ENCODE peak calls at places on chromosomes 1 and 21, in seven cellular contexts. P is heart left ventricle, W is glutamatergic neuron, A is psoas muscle, H is WTC11, T is suprapubic skin, X is nephron progenitor cell. E is an unnamed sample.
A peak's percentile ranks its signal among the peaks of the same experiment; 100 is the strongest.

GRCh38 chr21:17542371-17542992 is 29.6 kb downstream of the CXADR start:
- DNase-seq in W (no peak), T (no peak), P (no peak), X (no peak), H (no peak), A (no peak), E (peak; percentile 53)

GRCh38 chr1:30144831-30145230 is 578.6 kb downstream of the MATN1 start:
- DNase-seq in A (no peak), W (no peak), X (no peak), T (no peak), H (no peak), P (no peak), E (no peak)

GRCh38 chr1:2132222-2133038 is 62.1 kb downstream of the FAAP20 start:
- DNase-seq in W (no peak), X (peak; percentile 53), T (peak; percentile 82), A (peak; percentile 43), P (peak; percentile 46), H (peak; percentile 70), E (no peak)

GRCh38 chr21:43001316-43001715 is 27.0 kb downstream of the PKNOX1 start:
- DNase-seq in A (no peak), P (no peak), H (no peak), W (no peak), X (no peak), T (no peak), E (peak; percentile 62)

GRCh38 chr1:3548156-3548893 is 63.0 kb downstream of the MEGF6 start:
- DNase-seq in W (no peak), H (peak; percentile 34), X (no peak), T (no peak), P (no peak), A (no peak), E (no peak)

GRCh38 chr1:27562483-27563406 is 41.2 kb downstream of the AHDC1 start:
- DNase-seq in W (no peak), H (no peak), T (no peak), P (no peak), A (no peak), X (no peak), E (no peak)

GRCh38 chr1:240619901-240620621 is 8.1 kb upstream of the GREM2 start:
- DNase-seq in P (no peak), T (no peak), X (peak; percentile 17), W (peak; percentile 91), A (no peak), H (no peak), E (no peak)

GRCh38 chr1:230861970-230862595 is 6.2 kb downstream of the C1orf198 start:
- DNase-seq in H (no peak), W (no peak), P (no peak), X (no peak), A (peak; percentile 57), T (no peak), E (no peak)

GRCh38 chr1:100706861-100707260 is 12.7 kb upstream of the VCAM1 start:
- DNase-seq in X (no peak), P (no peak), W (no peak), A (no peak), T (no peak), H (no peak), E (no peak)

GRCh38 chr21:33684923-33685560 is 42.7 kb downstream of the ITSN1 start:
- DNase-seq in X (no peak), T (no peak), P (no peak), H (no peak), W (no peak), A (no peak), E (no peak)

GRCh38 chr1:240575976-240576666 is 35.8 kb downstream of the GREM2 start:
- DNase-seq in T (no peak), H (no peak), A (no peak), W (no peak), X (no peak), P (no peak), E (peak; percentile 36)

GRCh38 chr1:3522564-3523270 is 68.3 kb downstream of the ARHGEF16 start:
- DNase-seq in X (no peak), P (no peak), W (no peak), T (no peak), H (no peak), A (no peak), E (no peak)

GRCh38 chr1:98367426-98367825 is 294.1 kb upstream of the SNX7 start:
- DNase-seq in P (no peak), W (no peak), T (no peak), H (no peak), A (no peak), X (no peak), E (no peak)

GRCh38 chr1:244211559-244211944 is 160.5 kb downstream of the ZBTB18 start:
- DNase-seq in X (no peak), W (no peak), P (no peak), A (peak; percentile 20), H (no peak), T (no peak), E (no peak)

GRCh38 chr1:202760589-202760988 is 47.6 kb downstream of the KDM5B start:
- DNase-seq in H (no peak), A (no peak), P (no peak), T (no peak), W (no peak), X (no peak), E (no peak)

GRCh38 chr1:56758135-56758534 is 61.1 kb downstream of the FYB2 start:
- DNase-seq in H (peak; percentile 45), P (peak; percentile 10), T (no peak), W (no peak), A (peak; percentile 18), X (peak; percentile 4), E (peak; percentile 60)

GRCh38 chr1:181349512-181349911 is 133.8 kb upstream of the CACNA1E start:
- DNase-seq in X (no peak), W (no peak), H (no peak), P (no peak), A (no peak), T (no peak), E (no peak)

GRCh38 chr1:42992043-42992697 is 33.5 kb upstream of the SLC2A1 start:
- DNase-seq in T (no peak), P (no peak), A (no peak), H (no peak), W (no peak), X (no peak), E (no peak)
- TF ChIP-seq CTCF in T (no peak), P (no peak), A (no peak), H (no peak), W (no peak), X (no peak), E (no peak)

GRCh38 chr1:223714421-223714724 is 2.0 kb downstream of the CAPN2 start:
- DNase-seq in T (no peak), W (no peak), H (no peak), P (no peak), A (no peak), X (no peak), E (no peak)

GRCh38 chr1:223715710-223716103 is 3.4 kb downstream of the CAPN2 start:
- DNase-seq in X (no peak), W (no peak), P (no peak), A (no peak), H (no peak), T (no peak), E (no peak)

GRCh38 chr1:223713546-223714420 is 1.4 kb downstream of the CAPN2 start:
- DNase-seq in A (no peak), W (no peak), T (no peak), P (no peak), H (no peak), X (no peak), E (peak; percentile 27)

GRCh38 chr1:223716302-223716862 is 4.0 kb downstream of the CAPN2 start:
- DNase-seq in A (no peak), T (no peak), X (no peak), P (no peak), W (no peak), H (no peak), E (no peak)

GRCh38 chr1:223714849-223715709 is 2.7 kb downstream of the CAPN2 start:
- DNase-seq in H (no peak), W (no peak), A (peak; percentile 36), P (no peak), X (no peak), T (no peak), E (no peak)
- TF ChIP-seq CTCF in H (no peak), W (no peak), A (no peak), P (no peak), X (no peak), T (no peak), E (no peak)

DNA sequence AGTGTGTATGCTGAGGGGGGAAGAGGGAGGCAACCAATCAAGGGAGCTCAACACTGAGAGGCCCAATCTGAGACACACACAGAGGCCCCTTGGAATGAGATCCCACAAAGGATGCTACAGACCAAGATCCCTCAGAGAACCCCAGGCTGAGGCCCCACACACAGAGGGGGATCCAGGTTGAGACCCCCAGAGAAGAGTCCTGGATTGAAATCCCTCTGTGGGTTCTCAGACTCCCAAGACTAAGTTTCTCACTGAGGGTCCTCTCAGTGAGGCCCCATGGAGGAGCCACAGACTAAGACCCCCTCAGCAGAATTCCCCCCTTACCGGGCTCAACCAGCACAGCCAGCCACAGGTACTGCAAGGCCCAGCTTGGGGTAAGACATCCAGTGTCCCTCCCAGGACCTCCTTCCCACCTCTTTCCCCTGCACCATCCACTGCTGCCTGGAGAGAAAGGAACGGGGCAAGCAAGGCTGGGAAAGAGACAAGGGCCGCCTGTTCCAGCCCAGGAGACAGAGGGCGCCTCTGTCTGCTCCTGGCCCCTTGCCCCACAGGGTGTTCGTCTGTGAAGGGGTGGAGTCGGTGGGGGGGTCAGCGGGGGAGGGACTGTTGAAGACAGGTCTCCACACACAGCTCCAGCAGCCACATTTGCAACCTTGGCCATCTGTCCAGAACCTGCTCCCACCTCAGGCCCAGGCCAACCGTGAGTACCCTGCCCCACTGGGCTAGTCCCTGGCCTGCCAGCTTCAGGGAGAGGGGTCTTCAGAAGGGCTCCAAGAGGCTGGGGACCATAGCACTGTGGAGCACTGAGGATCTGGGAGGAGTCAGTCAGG is at the start of gene S100A1:
- DNase-seq in H (no peak), P (peak; percentile 82), X (no peak), T (no peak), A (peak; percentile 77), W (no peak), E (peak; percentile 86)
- TF ChIP-seq CTCF in H (peak; percentile 27), P (peak; percentile 31), X (no peak), T (no peak), A (no peak), W (peak; percentile 12), E (no peak)

GRCh38 chr1:178580096-178580495 is 67.2 kb downstream of the TEX35 start:
- DNase-seq in W (no peak), A (no peak), P (no peak), X (no peak), T (no peak), H (no peak), E (no peak)

GRCh38 chr1:178580876-178581275 is 68.0 kb downstream of the TEX35 start:
- DNase-seq in P (no peak), W (no peak), T (no peak), A (no peak), H (no peak), X (no peak), E (no peak)

GRCh38 chr1:178579095-178579494 is 66.2 kb downstream of the TEX35 start:
- DNase-seq in H (no peak), T (no peak), A (no peak), P (no peak), W (no peak), X (no peak), E (no peak)

GRCh38 chr1:178579562-178579961 is 66.7 kb downstream of the TEX35 start:
- DNase-seq in T (no peak), W (no peak), P (no peak), A (no peak), H (no peak), X (no peak), E (no peak)

GRCh38 chr1:178581351-178581951 is 68.5 kb downstream of the TEX35 start:
- DNase-seq in T (no peak), H (peak; percentile 77), A (no peak), W (no peak), X (peak; percentile 25), P (no peak), E (peak; percentile 38)
- TF ChIP-seq CTCF in T (no peak), H (no peak), A (no peak), W (no peak), X (no peak), P (no peak), E (no peak)